ENCODE peak calls at places on chromosomes 4 and X, in six cellular contexts. One of them, this sample, is unnamed.

GRCh38 chr4:53967971-53968370 is 96.4 kb downstream of the CHIC2 start:
- DNase-seq in tibial nerve: no peak
- DNase-seq in breast epithelium: no peak
- DNase-seq in upper lobe of left lung: no peak
- DNase-seq in heart left ventricle: no peak
- DNase-seq in thyroid gland: no peak
- DNase-seq in this sample: no peak

GRCh38 chr4:150379454-150379853 is 202.5 kb upstream of the MAB21L2 start:
- DNase-seq in tibial nerve: no peak
- DNase-seq in breast epithelium: no peak
- DNase-seq in upper lobe of left lung: no peak
- DNase-seq in heart left ventricle: no peak
- DNase-seq in thyroid gland: no peak
- DNase-seq in this sample: no peak

GRCh38 chrX:104310084-104310483 is 55.4 kb upstream of the ESX1 start:
- DNase-seq in tibial nerve: no peak
- DNase-seq in breast epithelium: no peak
- DNase-seq in upper lobe of left lung: no peak
- DNase-seq in heart left ventricle: no peak
- DNase-seq in thyroid gland: no peak
- DNase-seq in this sample: no peak

GRCh38 chr4:159722918-159723317 is 620.0 kb downstream of the RAPGEF2 start:
- DNase-seq in tibial nerve: no peak
- DNase-seq in breast epithelium: no peak
- DNase-seq in upper lobe of left lung: no peak
- DNase-seq in heart left ventricle: no peak
- DNase-seq in thyroid gland: no peak
- DNase-seq in this sample: no peak

GRCh38 chr4:7788687-7789425 is 150.8 kb downstream of the AFAP1 start:
- DNase-seq in tibial nerve: peak; percentile 68
- DNase-seq in breast epithelium: no peak
- DNase-seq in upper lobe of left lung: no peak
- DNase-seq in heart left ventricle: no peak
- DNase-seq in thyroid gland: peak; percentile 84
- DNase-seq in this sample: no peak

GRCh38 chrX:48802813-48803261 is 970 bp downstream of the HDAC6 start:
- DNase-seq in tibial nerve: no peak
- DNase-seq in breast epithelium: no peak
- DNase-seq in upper lobe of left lung: no peak
- DNase-seq in heart left ventricle: no peak
- DNase-seq in thyroid gland: no peak
- DNase-seq in this sample: no peak

GRCh38 chr4:94676910-94677309 is 80.8 kb upstream of the BMPR1B start:
- DNase-seq in tibial nerve: no peak
- DNase-seq in breast epithelium: no peak
- DNase-seq in upper lobe of left lung: no peak
- DNase-seq in heart left ventricle: no peak
- DNase-seq in thyroid gland: no peak
- DNase-seq in this sample: no peak

GRCh38 chr4:102625232-102625930 is 124.2 kb downstream of the NFKB1 start:
- DNase-seq in tibial nerve: no peak
- DNase-seq in breast epithelium: no peak
- DNase-seq in upper lobe of left lung: no peak
- DNase-seq in heart left ventricle: peak; percentile 67
- DNase-seq in thyroid gland: no peak
- DNase-seq in this sample: no peak

GRCh38 chrX:15336023-15336413 is 695 bp upstream of the PIGA start:
- DNase-seq in tibial nerve: peak; percentile 7
- DNase-seq in breast epithelium: peak; percentile 22
- DNase-seq in upper lobe of left lung: no peak
- DNase-seq in heart left ventricle: no peak
- DNase-seq in thyroid gland: peak; percentile 39
- DNase-seq in this sample: no peak

GRCh38 chr4:2250003-2250763 is 8.3 kb upstream of the HAUS3 start:
- DNase-seq in tibial nerve: no peak
- DNase-seq in breast epithelium: peak; percentile 15
- DNase-seq in upper lobe of left lung: peak; percentile 76
- DNase-seq in heart left ventricle: peak; percentile 55
- DNase-seq in thyroid gland: no peak
- DNase-seq in this sample: no peak

GRCh38 chr4:148240241-148240640 is 202.0 kb downstream of the NR3C2 start:
- DNase-seq in tibial nerve: no peak
- DNase-seq in breast epithelium: no peak
- DNase-seq in upper lobe of left lung: no peak
- DNase-seq in heart left ventricle: no peak
- DNase-seq in thyroid gland: no peak
- DNase-seq in this sample: no peak

GRCh38 chr4:5037553-5038551 is 13.4 kb upstream of the STK32B start:
- DNase-seq in tibial nerve: peak; percentile 75
- DNase-seq in breast epithelium: no peak
- DNase-seq in upper lobe of left lung: no peak
- DNase-seq in heart left ventricle: no peak
- DNase-seq in thyroid gland: no peak
- DNase-seq in this sample: no peak

GRCh38 chr4:79682801-79683217 is 274.8 kb upstream of the GK2 start:
- DNase-seq in tibial nerve: no peak
- DNase-seq in breast epithelium: no peak
- DNase-seq in upper lobe of left lung: no peak
- DNase-seq in heart left ventricle: peak; percentile 35
- DNase-seq in thyroid gland: no peak
- DNase-seq in this sample: no peak

GRCh38 chr4:38109896-38110295 is 149.7 kb downstream of the PTTG2 start:
- DNase-seq in tibial nerve: no peak
- DNase-seq in breast epithelium: no peak
- DNase-seq in upper lobe of left lung: no peak
- DNase-seq in heart left ventricle: no peak
- DNase-seq in thyroid gland: no peak
- DNase-seq in this sample: no peak

GRCh38 chrX:41314204-41314603 is 19.8 kb upstream of the DDX3X start:
- DNase-seq in tibial nerve: no peak
- DNase-seq in breast epithelium: no peak
- DNase-seq in upper lobe of left lung: no peak
- DNase-seq in heart left ventricle: no peak
- DNase-seq in thyroid gland: no peak
- DNase-seq in this sample: no peak

GRCh38 chr4:1192091-1192492 is 19.7 kb upstream of the SPON2 start:
- DNase-seq in tibial nerve: peak; percentile 88
- DNase-seq in breast epithelium: peak; percentile 83
- DNase-seq in upper lobe of left lung: peak; percentile 32
- DNase-seq in heart left ventricle: peak; percentile 83
- DNase-seq in thyroid gland: peak; percentile 94
- DNase-seq in this sample: no peak

GRCh38 chr4:128831526-128832252 is 22.2 kb downstream of the JADE1 start:
- DNase-seq in tibial nerve: no peak
- DNase-seq in breast epithelium: no peak
- DNase-seq in upper lobe of left lung: no peak
- DNase-seq in heart left ventricle: no peak
- DNase-seq in thyroid gland: no peak
- DNase-seq in this sample: no peak

GRCh38 chr4:624705-625590 is at the start of gene PDE6B:
- DNase-seq in tibial nerve: no peak
- DNase-seq in breast epithelium: no peak
- DNase-seq in upper lobe of left lung: peak; percentile 71
- DNase-seq in heart left ventricle: no peak
- DNase-seq in thyroid gland: peak; percentile 66
- DNase-seq in this sample: no peak

GRCh38 chrX:46754450-46755075 is 4.4 kb downstream of the SLC9A7 start:
- DNase-seq in tibial nerve: no peak
- DNase-seq in breast epithelium: no peak
- DNase-seq in upper lobe of left lung: peak; percentile 22
- DNase-seq in heart left ventricle: no peak
- DNase-seq in thyroid gland: peak; percentile 35
- DNase-seq in this sample: no peak

GRCh38 chr4:182978152-182978827 is 61.1 kb upstream of the DCTD start:
- DNase-seq in tibial nerve: no peak
- DNase-seq in breast epithelium: no peak
- DNase-seq in upper lobe of left lung: no peak
- DNase-seq in heart left ventricle: no peak
- DNase-seq in thyroid gland: no peak
- DNase-seq in this sample: no peak

GRCh38 chr4:25527044-25527443 is 128.6 kb upstream of the SLC34A2 start:
- DNase-seq in tibial nerve: no peak
- DNase-seq in breast epithelium: no peak
- DNase-seq in upper lobe of left lung: no peak
- DNase-seq in heart left ventricle: no peak
- DNase-seq in thyroid gland: no peak
- DNase-seq in this sample: no peak

GRCh38 chr4:32858971-32859370 is 2138.8 kb downstream of the PCDH7 start:
- DNase-seq in tibial nerve: no peak
- DNase-seq in breast epithelium: no peak
- DNase-seq in upper lobe of left lung: no peak
- DNase-seq in heart left ventricle: no peak
- DNase-seq in thyroid gland: no peak
- DNase-seq in this sample: no peak

GRCh38 chr4:84171871-84172270 is 327.2 kb downstream of the NKX6-1 start:
- DNase-seq in tibial nerve: no peak
- DNase-seq in breast epithelium: no peak
- DNase-seq in upper lobe of left lung: no peak
- DNase-seq in heart left ventricle: no peak
- DNase-seq in thyroid gland: no peak
- DNase-seq in this sample: no peak

GRCh38 chr4:1044469-1045192 is 33.2 kb downstream of the FGFRL1 start:
- DNase-seq in tibial nerve: no peak
- DNase-seq in breast epithelium: no peak
- DNase-seq in upper lobe of left lung: peak; percentile 69
- DNase-seq in heart left ventricle: peak; percentile 63
- DNase-seq in thyroid gland: peak; percentile 8
- DNase-seq in this sample: no peak

GRCh38 chrX:33053001-33053400 is 158.3 kb downstream of the DMD start:
- DNase-seq in tibial nerve: no peak
- DNase-seq in breast epithelium: no peak
- DNase-seq in upper lobe of left lung: no peak
- DNase-seq in heart left ventricle: no peak
- DNase-seq in thyroid gland: no peak
- DNase-seq in this sample: no peak

GRCh38 chrX:50779694-50780093 is 34.3 kb downstream of the SHROOM4 start:
- DNase-seq in tibial nerve: no peak
- DNase-seq in breast epithelium: no peak
- DNase-seq in upper lobe of left lung: no peak
- DNase-seq in heart left ventricle: peak; percentile 28
- DNase-seq in thyroid gland: no peak
- DNase-seq in this sample: no peak

GRCh38 chr4:37095925-37096324 is 148.6 kb upstream of the NWD2 start:
- DNase-seq in tibial nerve: no peak
- DNase-seq in breast epithelium: no peak
- DNase-seq in upper lobe of left lung: no peak
- DNase-seq in heart left ventricle: no peak
- DNase-seq in thyroid gland: no peak
- DNase-seq in this sample: no peak
- TF ChIP-seq POLR2A in tibial nerve: no peak
- TF ChIP-seq POLR2A in breast epithelium: no peak
- TF ChIP-seq POLR2A in upper lobe of left lung: no peak
- TF ChIP-seq POLR2A in heart left ventricle: no peak
- TF ChIP-seq POLR2A in thyroid gland: no peak
- TF ChIP-seq POLR2A in this sample: no peak

GRCh38 chr4:3802571-3803474 is 36.6 kb downstream of the ADRA2C start:
- DNase-seq in tibial nerve: no peak
- DNase-seq in breast epithelium: no peak
- DNase-seq in upper lobe of left lung: no peak
- DNase-seq in heart left ventricle: peak; percentile 42
- DNase-seq in thyroid gland: no peak
- DNase-seq in this sample: no peak

GRCh38 chr4:3800351-3800750 is 34.2 kb downstream of the ADRA2C start:
- DNase-seq in tibial nerve: no peak
- DNase-seq in breast epithelium: no peak
- DNase-seq in upper lobe of left lung: peak; percentile 25
- DNase-seq in heart left ventricle: peak; percentile 31
- DNase-seq in thyroid gland: no peak
- DNase-seq in this sample: no peak

GRCh38 chr4:3803475-3803847 is 37.3 kb downstream of the ADRA2C start:
- DNase-seq in tibial nerve: no peak
- DNase-seq in breast epithelium: no peak
- DNase-seq in upper lobe of left lung: peak; percentile 63
- DNase-seq in heart left ventricle: peak; percentile 44
- DNase-seq in thyroid gland: no peak
- DNase-seq in this sample: no peak

GRCh38 chr4:3801931-3802550 is 35.9 kb downstream of the ADRA2C start:
- DNase-seq in tibial nerve: no peak
- DNase-seq in breast epithelium: no peak
- DNase-seq in upper lobe of left lung: peak; percentile 69
- DNase-seq in heart left ventricle: peak; percentile 43
- DNase-seq in thyroid gland: no peak
- DNase-seq in this sample: no peak

DNA sequence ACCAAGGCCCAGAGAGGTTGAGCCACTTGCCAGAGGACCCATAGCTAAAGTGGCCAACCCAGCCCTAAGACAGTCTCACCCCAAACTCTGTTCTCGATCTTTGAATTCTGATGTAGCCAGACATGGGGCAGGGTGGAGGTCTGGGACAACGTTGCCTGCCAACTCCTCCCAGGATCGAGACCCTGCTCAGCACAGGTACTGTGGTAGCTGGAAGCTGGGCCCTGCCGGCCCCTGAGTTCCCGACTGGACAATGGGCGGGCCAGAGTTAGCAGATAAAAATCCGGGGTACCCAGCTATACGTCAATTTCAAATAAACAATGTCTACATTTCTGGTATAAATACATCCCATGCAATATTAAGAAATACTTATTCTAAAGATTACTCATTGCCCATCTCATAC is 35.3 kb downstream of the ADRA2C start:
- DNase-seq in tibial nerve: no peak
- DNase-seq in breast epithelium: no peak
- DNase-seq in upper lobe of left lung: peak; percentile 35
- DNase-seq in heart left ventricle: peak; percentile 4
- DNase-seq in thyroid gland: no peak
- DNase-seq in this sample: no peak
- H3K27me3 ChIP-seq in tibial nerve: no peaks in the 10 kb centered on the region
- H3K27me3 ChIP-seq in breast epithelium: no peaks in the 10 kb centered on the region
- H3K27me3 ChIP-seq in upper lobe of left lung: no peaks in the 10 kb centered on the region
- H3K27me3 ChIP-seq in heart left ventricle: no peaks in the 10 kb centered on the region
- H3K27me3 ChIP-seq in thyroid gland: no peaks in the 10 kb centered on the region
- H3K27me3 ChIP-seq in this sample: no peaks in the 10 kb centered on the region

GRCh38 chr4:152571296-152571695 is 35.4 kb upstream of the FBXW7 start:
- DNase-seq in tibial nerve: no peak
- DNase-seq in breast epithelium: no peak
- DNase-seq in upper lobe of left lung: no peak
- DNase-seq in heart left ventricle: no peak
- DNase-seq in thyroid gland: no peak
- DNase-seq in this sample: no peak
- TF ChIP-seq POLR2A in tibial nerve: no peak
- TF ChIP-seq POLR2A in breast epithelium: no peak
- TF ChIP-seq POLR2A in upper lobe of left lung: no peak
- TF ChIP-seq POLR2A in heart left ventricle: no peak
- TF ChIP-seq POLR2A in thyroid gland: no peak
- TF ChIP-seq POLR2A in this sample: no peak

DNA sequence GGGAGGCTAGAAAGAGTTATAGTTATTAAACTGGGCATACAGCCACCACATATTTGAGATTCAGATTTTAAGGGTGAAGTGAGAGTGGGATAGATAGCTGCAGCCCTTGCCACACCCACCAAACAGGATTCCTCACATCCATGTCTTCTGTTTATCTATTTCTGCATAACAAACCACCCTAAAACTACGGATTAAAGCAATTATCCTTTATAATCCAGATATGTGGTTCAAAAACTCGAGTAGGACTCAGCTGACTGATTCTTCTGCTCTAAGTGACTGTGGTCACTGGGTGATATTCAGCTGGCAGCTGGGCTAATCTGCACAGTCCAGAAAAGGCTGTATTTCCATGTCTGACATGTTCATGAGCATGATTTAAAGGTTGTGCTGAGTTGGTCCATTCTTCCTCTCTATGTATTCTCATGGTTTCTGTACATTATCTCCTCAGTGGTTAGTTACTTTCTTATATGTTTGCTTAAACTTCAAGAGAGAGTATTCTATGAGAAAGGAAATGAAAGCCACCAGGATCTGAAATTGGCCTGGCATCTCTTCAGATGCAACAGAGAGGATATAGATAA is 459.8 kb upstream of the CTSO start:
- DNase-seq in tibial nerve: no peak
- DNase-seq in breast epithelium: no peak
- DNase-seq in upper lobe of left lung: no peak
- DNase-seq in heart left ventricle: no peak
- DNase-seq in thyroid gland: no peak
- DNase-seq in this sample: no peak
- H3K27me3 ChIP-seq in tibial nerve: no peaks in the 10 kb centered on the region
- H3K27me3 ChIP-seq in breast epithelium: no peaks in the 10 kb centered on the region
- H3K27me3 ChIP-seq in upper lobe of left lung: no peaks in the 10 kb centered on the region
- H3K27me3 ChIP-seq in heart left ventricle: no peaks in the 10 kb centered on the region
- H3K27me3 ChIP-seq in thyroid gland: no peaks in the 10 kb centered on the region
- H3K27me3 ChIP-seq in this sample: no peaks in the 10 kb centered on the region

This sample was measured in esophagus squamous epithelium.